ENCODE peak calls at places on chromosomes 13 and 19, in six cellular contexts. Z, B, G, Q, D and P are unnamed samples.

GRCh38 chr13:79937311-79938243 is 403.3 kb downstream of the SPRY2 start:
- DNase-seq in Z (no peak), B (no peak), G (peak), Q (no peak), D (no peak), P (no peak)

GRCh38 chr13:82330499-82330898 is 1551.8 kb downstream of the SLITRK1 start:
- DNase-seq in Z (no peak), B (no peak), G (no peak), Q (no peak), D (no peak), P (no peak)

GRCh38 chr19:7288977-7289376 is 5.2 kb downstream of the INSR start:
- DNase-seq in Z (peak), B (no peak), G (no peak), Q (no peak), D (no peak), P (no peak)

GRCh38 chr13:105956891-105957290 is 578.6 kb downstream of the EFNB2 start:
- DNase-seq in Z (no peak), B (no peak), G (no peak), Q (peak), D (no peak), P (no peak)

GRCh38 chr13:87810920-87811344 is 139.8 kb downstream of the SLITRK5 start:
- DNase-seq in Z (no peak), B (no peak), G (no peak), Q (peak), D (no peak), P (no peak)

GRCh38 chr13:20160346-20161274 is at the start of gene GJA3:
- DNase-seq in Z (peak), B (no peak), G (peak), Q (peak), D (no peak), P (peak)

GRCh38 chr13:32408296-32408998 is 19.5 kb downstream of the N4BP2L1 start:
- DNase-seq in Z (no peak), B (no peak), G (no peak), Q (no peak), D (no peak), P (no peak)

GRCh38 chr13:43428545-43429287 is 358.1 kb downstream of the ENOX1 start:
- DNase-seq in Z (peak), B (no peak), G (peak), Q (no peak), D (peak), P (no peak)

GRCh38 chr13:102591988-102592781 is 4.6 kb upstream of the TPP2 start:
- DNase-seq in Z (peak), B (peak), G (peak), Q (peak), D (peak), P (peak)

GRCh38 chr19:5873617-5874199 is 3.4 kb upstream of the FUT5 start:
- DNase-seq in Z (no peak), B (no peak), G (no peak), Q (no peak), D (no peak), P (no peak)

GRCh38 chr13:75913925-75914324 is 277.8 kb downstream of the LMO7 start:
- DNase-seq in Z (no peak), B (no peak), G (no peak), Q (no peak), D (no peak), P (no peak)

GRCh38 chr13:72953391-72953960 is 105.3 kb upstream of the KLF5 start:
- DNase-seq in Z (no peak), B (peak), G (no peak), Q (peak), D (peak), P (no peak)

GRCh38 chr19:13790354-13790753 is 4.9 kb upstream of the ZSWIM4 start:
- DNase-seq in Z (no peak), B (no peak), G (no peak), Q (no peak), D (no peak), P (no peak)

GRCh38 chr19:11338569-11339253 is 746 bp downstream of the RAB3D start:
- DNase-seq in Z (no peak), B (no peak), G (no peak), Q (peak), D (no peak), P (no peak)

GRCh38 chr19:4707956-4708650 is 15.5 kb downstream of the DPP9 start:
- DNase-seq in Z (no peak), B (peak), G (no peak), Q (peak), D (no peak), P (peak)

GRCh38 chr13:52195052-52195837 is 35.8 kb upstream of the NEK3 start:
- DNase-seq in Z (no peak), B (peak), G (peak), Q (peak), D (peak), P (peak)

GRCh38 chr13:49877629-49878218 is 58.4 kb downstream of the SPRYD7 start:
- DNase-seq in Z (peak), B (no peak), G (no peak), Q (no peak), D (no peak), P (no peak)

GRCh38 chr19:55131421-55131820 is 14.0 kb upstream of the PPP1R12C start:
- DNase-seq in Z (no peak), B (no peak), G (no peak), Q (no peak), D (no peak), P (no peak)

DNA sequence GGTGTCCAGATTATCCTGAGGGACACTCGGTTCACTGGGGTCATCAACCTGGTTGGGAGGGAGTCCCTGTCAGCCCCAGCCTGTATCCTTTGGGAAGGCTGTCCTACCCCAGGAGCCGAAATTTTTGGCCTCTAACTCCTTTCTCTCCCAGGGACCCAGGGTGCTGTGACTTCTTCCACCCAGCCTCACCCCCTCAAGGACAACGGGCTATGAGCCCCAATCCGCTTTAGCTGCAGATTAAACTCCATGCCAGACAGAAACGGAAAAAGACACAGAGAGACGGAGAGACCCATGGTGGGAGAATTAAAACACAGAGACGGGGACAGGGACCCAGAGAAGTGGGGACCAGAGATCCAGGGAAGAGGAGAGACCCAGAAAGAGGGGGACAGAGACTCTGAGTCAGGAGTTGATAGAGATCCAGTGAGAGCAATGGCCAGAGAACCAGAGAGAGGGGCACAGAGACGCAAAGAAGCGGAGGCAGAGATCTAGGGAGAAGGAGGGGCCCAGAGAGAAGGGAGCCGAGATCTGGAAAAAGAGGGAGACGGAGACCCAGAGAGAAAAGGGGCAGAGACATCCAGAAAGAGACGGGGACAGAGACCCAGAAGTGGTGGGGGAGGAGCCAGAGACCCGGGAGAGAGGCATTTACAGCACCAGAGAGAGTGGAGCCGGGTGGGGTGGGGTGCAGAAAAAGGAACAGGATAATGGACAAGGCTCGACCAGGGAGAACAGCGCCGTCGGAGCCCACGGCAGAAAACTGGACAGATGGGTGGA is 703 bp downstream of the SLC17A7 start:
- DNase-seq in Z (no peak), B (no peak), G (no peak), Q (no peak), D (no peak), P (no peak)
- H3K27ac ChIP-seq in Z (no peak), B (no peak), G (no peak), Q (no peak), D (no peak), P (no peak)

DNA sequence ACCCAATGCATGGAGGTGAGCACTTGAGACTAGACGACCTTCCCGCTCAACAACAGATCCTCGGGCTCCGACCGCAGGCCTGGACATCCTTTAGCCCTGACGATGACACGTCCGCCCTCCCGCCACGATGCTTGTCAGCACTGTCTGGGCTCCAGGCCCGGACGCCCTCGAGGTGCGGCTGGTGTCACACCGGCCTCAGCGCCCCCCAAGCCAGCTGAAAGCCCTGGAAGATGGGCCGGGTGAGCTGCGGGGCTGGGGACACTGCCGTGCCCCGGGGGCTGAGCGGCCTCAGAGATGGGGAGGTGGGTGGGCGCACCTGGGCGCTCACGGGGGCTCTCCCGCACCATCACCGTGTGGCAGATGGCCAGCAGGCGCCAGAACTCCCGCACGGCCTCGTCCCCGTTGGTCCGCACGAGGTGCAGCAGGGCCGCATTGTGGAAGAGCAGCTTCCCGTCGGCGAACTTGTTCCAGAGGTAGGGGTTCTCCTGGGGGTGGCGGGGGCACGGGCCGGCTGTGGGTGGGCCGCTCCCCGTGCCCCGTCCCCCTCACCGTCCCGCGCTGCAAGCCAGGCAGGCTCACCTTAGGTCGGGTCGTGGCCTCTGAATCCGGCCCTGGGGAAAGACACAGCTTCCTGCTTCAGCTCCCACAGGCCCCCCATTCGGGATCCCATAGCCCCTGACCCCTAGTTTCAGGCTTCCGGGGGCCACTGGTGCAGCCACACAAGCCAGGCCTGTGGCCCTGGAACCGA is 15.5 kb downstream of the ATP8B3 start:
- DNase-seq in Z (no peak), B (no peak), G (no peak), Q (no peak), D (no peak), P (no peak)
- TF ChIP-seq CTCF in Z (no peak), B (no peak), G (no peak), Q (no peak), D (no peak), P (no peak)

DNA sequence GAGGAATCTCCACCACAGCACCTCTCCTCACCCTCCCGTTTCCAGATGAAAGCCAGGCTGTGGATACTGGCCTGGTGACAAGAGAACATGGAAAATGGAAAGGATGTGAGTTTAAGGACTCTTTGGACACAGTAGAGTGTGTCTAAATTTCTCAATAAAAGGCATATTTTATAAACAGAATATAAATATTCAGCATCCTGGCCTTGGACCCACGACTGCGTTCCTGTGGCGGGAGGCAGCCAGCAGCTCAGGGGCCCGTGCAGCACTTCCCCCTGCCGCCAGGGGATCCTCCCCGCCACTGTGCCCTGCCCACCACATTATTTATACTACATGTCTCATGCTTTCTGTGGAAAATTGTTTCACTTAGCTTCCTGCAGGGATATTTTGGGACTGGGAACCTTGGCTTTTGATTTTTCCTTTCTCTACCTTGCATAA is 108.0 kb upstream of the SPATA13 start:
- DNase-seq in Z (no peak), B (no peak), G (no peak), Q (no peak), D (no peak), P (no peak)
- H3K4me3 ChIP-seq in Z (no peak), B (no peak), G (no peak), Q (no peak), D (no peak), P (no peak)

DNA sequence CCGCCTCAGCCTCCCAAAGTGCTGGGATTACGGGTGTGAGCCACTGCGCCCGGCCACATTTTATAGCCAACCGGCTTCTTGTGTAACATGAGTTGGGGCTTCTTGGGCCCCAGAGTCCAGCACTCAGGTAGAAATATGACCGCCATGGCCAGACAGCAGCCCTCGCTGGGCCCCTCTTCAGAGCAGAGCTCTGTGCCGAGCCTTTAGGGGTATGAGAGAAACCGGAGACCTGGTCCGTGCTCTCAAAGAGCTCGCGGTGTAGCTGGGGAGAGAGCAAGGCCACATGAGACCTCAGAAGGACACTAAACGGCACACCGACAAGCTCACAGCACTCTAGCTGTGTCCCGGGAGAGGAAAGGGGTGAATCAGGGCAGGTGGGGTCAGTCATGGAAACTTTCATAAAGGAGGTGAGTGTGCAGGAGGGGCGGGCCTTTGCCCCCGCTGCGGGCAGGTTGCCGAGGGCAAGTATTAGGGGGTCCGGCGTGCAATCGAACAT is 15.8 kb downstream of the ACTN4 start:
- DNase-seq in Z (peak), B (no peak), G (no peak), Q (no peak), D (no peak), P (no peak)
- H3K27ac ChIP-seq in Z (peak), B (peak), G (no peak), Q (peak), D (peak), P (peak)